ENCODE peak calls at places on chromosomes 16 and 17, in six cellular contexts. B is neural progenitor cell; X is upper lobe of right lung; Y is A673; J is stomach; K is CD8-positive, alpha-beta memory T cell. Z is an unnamed sample.

GRCh38 chr16:27820646-27821345 is 242.7 kb downstream of the GSG1L start:
- DNase-seq in X (peak; percentile 20), B (no peak), J (no peak), Y (no peak), K (no peak), Z (no peak)

GRCh38 chr17:20203021-20203420 is 193.9 kb downstream of the SPECC1 start:
- DNase-seq in B (no peak), X (no peak), K (no peak), J (no peak), Y (no peak), Z (no peak)

GRCh38 chr17:29722411-29723198 is 99.9 kb upstream of the CORO6 start:
- DNase-seq in K (peak; percentile 14), B (no peak), Y (peak; percentile 87), J (no peak), X (no peak), Z (no peak)

GRCh38 chr16:9778879-9779278 is 403.3 kb downstream of the GRIN2A start:
- DNase-seq in J (no peak), B (peak; percentile 30), K (no peak), X (no peak), Y (no peak), Z (no peak)

GRCh38 chr16:86568677-86569623 is 2.3 kb downstream of the FOXC2 start:
- DNase-seq in K (no peak), Y (no peak), J (no peak), B (no peak), X (no peak), Z (no peak)

GRCh38 chr17:45841883-45842525 is 2.7 kb upstream of the SPPL2C start:
- DNase-seq in K (no peak), X (no peak), B (no peak), Y (no peak), J (no peak), Z (no peak)

GRCh38 chr16:71540-72341 is 690 bp downstream of the RHBDF1 start:
- DNase-seq in J (peak; percentile 57), K (no peak), X (peak; percentile 81), B (peak; percentile 79), Y (peak; percentile 63), Z (peak; percentile 70)

GRCh38 chr16:23324727-23325126 is 22.6 kb downstream of the SCNN1B start:
- DNase-seq in X (peak; percentile 89), Y (no peak), B (no peak), J (peak; percentile 78), K (no peak), Z (no peak)

GRCh38 chr16:13561276-13561675 is 358.7 kb upstream of the ERCC4 start:
- DNase-seq in K (no peak), B (no peak), Y (no peak), J (no peak), X (no peak), Z (no peak)

GRCh38 chr17:1108810-1109605 is 70.8 kb downstream of the ABR start:
- DNase-seq in K (peak; percentile 59), J (peak; percentile 71), Y (peak; percentile 61), B (peak; percentile 68), X (peak; percentile 87), Z (peak; percentile 51)

GRCh38 chr16:72938426-72939164 is 109.3 kb downstream of the ZFHX3 start:
- DNase-seq in J (peak; percentile 46), X (no peak), K (no peak), B (peak; percentile 32), Y (peak; percentile 71), Z (no peak)

GRCh38 chr17:66730497-66730923 is 104.4 kb upstream of the CACNG5 start:
- DNase-seq in J (no peak), Y (no peak), X (no peak), K (no peak), B (no peak), Z (no peak)

GRCh38 chr16:87310610-87311009 is 6.6 kb downstream of the C16orf95 start:
- DNase-seq in X (no peak), B (no peak), Y (no peak), K (no peak), J (no peak), Z (no peak)

GRCh38 chr17:69723741-69724140 is 309.2 kb downstream of the MAP2K6 start:
- DNase-seq in J (no peak), K (no peak), X (no peak), B (peak; percentile 7), Y (no peak), Z (no peak)

GRCh38 chr17:73546121-73546520 is 98.1 kb downstream of the SDK2 start:
- DNase-seq in X (no peak), Y (no peak), J (no peak), K (no peak), B (no peak), Z (no peak)

GRCh38 chr16:70419384-70420327 is 19.2 kb downstream of the ST3GAL2 start:
- DNase-seq in B (no peak), Y (no peak), J (no peak), K (no peak), X (no peak), Z (no peak)

GRCh38 chr16:35798885-35799426 is 2339.5 kb downstream of the TP53TG3F start:
- DNase-seq in B (no peak), K (no peak), X (peak; percentile 33), Y (no peak), J (no peak), Z (no peak)

GRCh38 chr17:28071179-28071578 is 28.7 kb downstream of the NLK start:
- DNase-seq in J (no peak), Y (no peak), X (no peak), B (no peak), K (no peak), Z (no peak)

GRCh38 chr16:57938936-57939871 is 31.7 kb downstream of the CNGB1 start:
- DNase-seq in K (no peak), X (peak; percentile 89), Y (peak; percentile 30), B (no peak), J (peak; percentile 74), Z (peak; percentile 28)

GRCh38 chr16:1481906-1482835 is 6.6 kb downstream of the PTX4 start:
- DNase-seq in K (no peak), J (no peak), X (no peak), B (no peak), Y (no peak), Z (no peak)

GRCh38 chr16:58511933-58512815 is 3.1 kb upstream of the SETD6 start:
- DNase-seq in K (peak; percentile 73), X (peak; percentile 87), J (peak; percentile 88), B (peak; percentile 85), Y (peak; percentile 78), Z (peak; percentile 90)

GRCh38 chr17:31390748-31391495 is 553 bp upstream of the RAB11FIP4 start:
- DNase-seq in X (no peak), K (no peak), J (peak; percentile 23), Y (no peak), B (peak; percentile 37), Z (no peak)

DNA sequence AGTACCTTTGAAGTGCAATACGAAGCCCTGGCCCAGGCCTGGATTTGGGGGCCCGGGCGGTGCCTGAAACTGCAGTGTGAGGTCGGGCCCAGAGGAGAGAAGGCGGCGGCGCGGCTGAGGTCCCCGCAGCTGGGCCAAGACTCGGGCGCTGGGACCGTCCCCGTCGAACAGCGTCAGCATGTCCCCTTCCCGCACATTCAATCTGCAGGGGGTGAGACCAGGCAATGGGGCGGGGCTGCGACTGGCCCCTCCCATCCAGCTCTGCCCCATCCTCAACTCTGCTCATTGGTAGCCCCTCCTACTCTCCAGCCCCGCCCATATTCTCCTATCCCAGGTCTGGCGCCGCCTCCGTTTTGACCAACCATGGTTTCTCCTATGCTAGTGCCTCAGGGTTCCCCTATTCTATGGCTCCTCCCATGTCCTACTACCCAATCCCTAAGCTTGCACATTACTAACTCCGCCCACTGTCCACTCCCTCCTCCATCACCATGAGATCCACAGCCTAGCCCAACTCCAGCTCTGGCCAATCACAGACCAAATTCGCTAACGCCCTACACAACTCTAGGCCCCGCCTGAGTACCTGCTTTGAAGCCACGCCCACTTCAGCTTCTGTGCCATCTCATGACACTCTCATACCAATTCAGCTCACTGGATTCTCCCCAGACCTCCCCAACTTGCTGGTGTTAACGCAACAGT is 14.4 kb upstream of the CDIPT start:
- DNase-seq in B (peak; percentile 97), X (peak; percentile 82), Y (peak; percentile 94), K (peak; percentile 29), J (no peak), Z (peak; percentile 52)
- H3K27ac ChIP-seq in B (no peak overlapping the region), X (no peak overlapping the region), Y (peak overlapping the region; percentile 21), K (no peak overlapping the region), J (no peak overlapping the region), Z (no peak overlapping the region)

DNA sequence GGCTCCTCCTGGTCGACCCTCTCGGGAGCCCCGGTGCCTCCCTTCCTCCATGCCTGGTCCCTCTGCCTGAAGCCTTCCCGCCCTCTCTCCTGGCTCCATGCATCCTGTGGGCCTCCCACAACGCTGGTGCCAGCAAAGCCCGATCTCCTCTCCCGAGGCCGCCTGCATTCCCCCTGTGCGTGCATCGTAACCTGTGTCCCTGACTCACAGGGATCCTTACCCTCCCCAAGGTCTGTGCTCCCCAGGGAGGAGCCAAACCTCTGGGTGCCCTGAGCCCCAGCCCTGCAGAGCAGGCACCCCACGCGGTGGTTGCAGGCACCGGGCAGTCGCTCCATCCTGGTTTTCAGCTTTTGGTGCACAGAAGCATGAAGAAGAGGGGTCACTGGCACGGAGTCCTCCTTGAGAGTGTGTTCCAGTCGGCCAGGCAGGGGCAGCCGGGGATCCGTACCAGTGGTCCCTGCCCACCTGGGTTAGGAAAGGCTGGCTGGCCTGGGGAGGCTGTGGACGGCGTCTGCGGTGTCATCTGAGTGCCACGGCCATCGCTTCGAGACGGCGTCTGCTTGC is 1.8 kb upstream of the ENPP7 start:
- DNase-seq in J (no peak), Y (no peak), B (no peak), K (no peak), X (no peak), Z (no peak)
- H3K4me3 ChIP-seq in J (peak overlapping the region; percentile 41), Y (no peak overlapping the region), B (no peak overlapping the region), K (peak overlapping the region; percentile 61), X (peak overlapping the region; percentile 50), Z (no peak overlapping the region)

DNA sequence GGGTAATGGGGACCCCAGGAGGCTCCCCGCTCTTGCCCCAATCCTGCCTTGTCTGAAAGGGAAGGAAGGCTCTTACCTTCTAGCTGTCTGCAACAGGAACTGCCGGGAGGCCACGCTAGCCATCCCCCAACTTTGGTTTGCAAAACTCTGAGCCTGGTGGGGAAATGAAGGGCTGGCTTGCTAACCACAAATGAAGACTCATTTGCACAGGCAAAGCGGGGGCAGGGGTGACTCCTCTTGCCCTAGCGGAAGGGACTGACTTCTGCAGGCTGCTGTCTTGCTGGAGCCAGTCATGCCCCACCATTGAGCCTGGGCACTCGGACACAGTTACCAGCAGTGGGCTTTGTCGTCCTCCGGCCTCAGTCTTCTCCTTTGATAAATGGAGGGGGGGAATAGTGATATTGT is 52.6 kb downstream of the PLCG2 start:
- DNase-seq in Y (no peak), X (peak; percentile 84), B (no peak), J (peak; percentile 62), K (peak; percentile 28), Z (no peak)
- H3K27ac ChIP-seq in Y (no peak overlapping the region), X (no peak overlapping the region), B (no peak overlapping the region), J (no peak overlapping the region), K (no peak overlapping the region), Z (no peak overlapping the region)

GRCh38 chr17:40323317-40323716 is 14.3 kb downstream of the RARA start:
- DNase-seq in J (no peak), X (no peak), B (no peak), K (no peak), Y (no peak), Z (no peak)

GRCh38 chr17:40322417-40323315 is 13.7 kb downstream of the RARA start:
- DNase-seq in J (peak; percentile 70), K (peak; percentile 90), Y (peak; percentile 87), X (peak; percentile 89), B (no peak), Z (no peak)

GRCh38 chr17:40325156-40326013 is 16.4 kb downstream of the RARA start:
- DNase-seq in K (peak; percentile 49), Y (no peak), B (no peak), J (no peak), X (no peak), Z (no peak)

GRCh38 chr17:40321502-40322416 is 12.8 kb downstream of the RARA start:
- DNase-seq in Y (no peak), B (no peak), K (no peak), J (peak; percentile 68), X (peak; percentile 80), Z (no peak)

GRCh38 chr17:40323731-40324650 is 15.0 kb downstream of the RARA start:
- DNase-seq in X (no peak), Y (no peak), K (peak; percentile 84), B (no peak), J (no peak), Z (no peak)
- H3K4me3 ChIP-seq in X (peak overlapping the region; percentile 10), Y (no peak overlapping the region), K (peak overlapping the region; percentile 44), B (no peak overlapping the region), J (no peak overlapping the region), Z (no peak overlapping the region)